ENCODE peak calls at places on chromosomes 1 and 21, in ten cellular contexts. K is NCI-H526 treated with DMSO at 0.1 percent for 48 hours; V is small intestine; B is EL; O is astrocyte of the cerebellum; T is stimulated activated naive B cell treated with anti-CD40 and anti-IgM and Interleukin-4, amounts not matched to agents 10 μg/mL and 1 μg/mL and 100 μg/mL, for 72 hours; H is heart right ventricle; L is effector CD4-positive, alpha-beta T cell; X is hepatocyte; G is AG08396. J is an unnamed sample.

GRCh38 chr1:42925132-42925769 is 33.4 kb downstream of the SLC2A1 start:
- DNase-seq in K (no peak), O (no peak), B (no peak), L (no peak), G (no peak), X (peak), T (no peak), V (no peak), H (no peak), J (no peak)

GRCh38 chr21:35697321-35697808 is 363.0 kb downstream of the SETD4 start:
- DNase-seq in H (peak), O (peak), G (peak), B (peak), V (peak), T (no peak), X (peak), L (no peak), K (no peak), J (no peak)

GRCh38 chr1:23393706-23394105 is 24.1 kb upstream of the ZNF436 start:
- DNase-seq in K (no peak), X (no peak), V (no peak), H (peak), L (no peak), T (no peak), B (peak), G (no peak), O (no peak), J (no peak)

GRCh38 chr1:32907435-32907834 is 6.2 kb upstream of the TMEM54 start:
- DNase-seq in L (no peak), G (no peak), K (no peak), H (no peak), X (no peak), O (no peak), B (peak), T (no peak), V (peak), J (no peak)

GRCh38 chr21:33157303-33157702 is 72.4 kb upstream of the IFNAR2 start:
- DNase-seq in K (no peak), B (no peak), T (no peak), G (no peak), H (no peak), X (no peak), L (no peak), V (no peak), O (no peak), J (no peak)

GRCh38 chr1:64505944-64506658 is 36.2 kb downstream of the CACHD1 start:
- DNase-seq in B (no peak), V (peak), G (no peak), X (peak), K (peak), H (no peak), O (no peak), T (peak), L (no peak), J (peak)

GRCh38 chr21:45867041-45867630 is 114.4 kb upstream of the COL6A1 start:
- DNase-seq in L (no peak), B (no peak), X (no peak), O (no peak), H (no peak), K (peak), G (no peak), T (no peak), V (no peak), J (no peak)

GRCh38 chr1:53381790-53382401 is 54.0 kb upstream of the LRP8 start:
- DNase-seq in O (no peak), V (no peak), X (no peak), B (peak), G (peak), T (no peak), L (no peak), H (no peak), K (no peak), J (no peak)

J was measured in HepG2.